ENCODE peak calls at places on chromosomes 3 and 15, in four cellular contexts. K is K562, Q is GM12891, J is HL-60. L is an unnamed sample.

GRCh38 chr3:88031543-88032148 is 27.2 kb downstream of the CGGBP1 start:
- DNase-seq in Q (no peak), J (no peak), K (no peak), L (peak)

GRCh38 chr3:64915778-64916177 is 228.0 kb upstream of the ADAMTS9 start:
- DNase-seq in Q (no peak), K (peak), J (no peak), L (no peak)

GRCh38 chr3:72375237-72376154 is 472.7 kb downstream of the SHQ1 start:
- DNase-seq in K (no peak), Q (peak), J (peak), L (no peak)

GRCh38 chr15:52503788-52504496 is 24.7 kb downstream of the MYO5A start:
- DNase-seq in J (peak), K (no peak), Q (no peak), L (peak)

GRCh38 chr15:50256188-50257041 is 9.1 kb downstream of the HDC start:
- DNase-seq in Q (no peak), K (no peak), J (no peak), L (no peak)

GRCh38 chr3:57743511-57743910 is 12.6 kb upstream of the SLMAP start:
- DNase-seq in Q (no peak), J (no peak), K (no peak), L (no peak)

GRCh38 chr3:33932010-33932764 is 133.8 kb downstream of the PDCD6IP start:
- DNase-seq in J (no peak), Q (no peak), K (no peak), L (no peak)

GRCh38 chr15:40367038-40367672 is 9.1 kb downstream of the DISP2 start:
- DNase-seq in Q (no peak), J (no peak), K (no peak), L (no peak)

GRCh38 chr15:88274534-88275460 is 18.3 kb upstream of the NTRK3 start:
- DNase-seq in J (no peak), K (peak), Q (peak), L (no peak)

GRCh38 chr15:85414991-85415390 is 34.6 kb downstream of the AKAP13 start:
- DNase-seq in J (no peak), K (no peak), Q (no peak), L (no peak)

GRCh38 chr3:14812196-14812785 is 6.5 kb upstream of the FGD5 start:
- DNase-seq in Q (no peak), K (no peak), J (no peak), L (no peak)

GRCh38 chr3:74500257-74500656 is 114.2 kb downstream of the CNTN3 start:
- DNase-seq in J (no peak), Q (no peak), K (no peak), L (no peak)

GRCh38 chr3:194711913-194712312 is 26.2 kb downstream of the FAM43A start:
- DNase-seq in K (no peak), Q (no peak), J (no peak), L (no peak)

GRCh38 chr3:110381992-110382391 is 689.6 kb upstream of the NECTIN3 start:
- DNase-seq in K (no peak), Q (no peak), J (no peak), L (no peak)

GRCh38 chr15:64050281-64051092 is 4.2 kb upstream of the DAPK2 start:
- DNase-seq in Q (no peak), J (no peak), K (no peak), L (no peak)

GRCh38 chr3:88986834-88987233 is 120.6 kb upstream of the EPHA3 start:
- DNase-seq in J (no peak), K (no peak), Q (no peak), L (no peak)

GRCh38 chr3:115977866-115978265 is 354.6 kb downstream of the GAP43 start:
- DNase-seq in K (no peak), Q (no peak), J (no peak), L (no peak)

DNA sequence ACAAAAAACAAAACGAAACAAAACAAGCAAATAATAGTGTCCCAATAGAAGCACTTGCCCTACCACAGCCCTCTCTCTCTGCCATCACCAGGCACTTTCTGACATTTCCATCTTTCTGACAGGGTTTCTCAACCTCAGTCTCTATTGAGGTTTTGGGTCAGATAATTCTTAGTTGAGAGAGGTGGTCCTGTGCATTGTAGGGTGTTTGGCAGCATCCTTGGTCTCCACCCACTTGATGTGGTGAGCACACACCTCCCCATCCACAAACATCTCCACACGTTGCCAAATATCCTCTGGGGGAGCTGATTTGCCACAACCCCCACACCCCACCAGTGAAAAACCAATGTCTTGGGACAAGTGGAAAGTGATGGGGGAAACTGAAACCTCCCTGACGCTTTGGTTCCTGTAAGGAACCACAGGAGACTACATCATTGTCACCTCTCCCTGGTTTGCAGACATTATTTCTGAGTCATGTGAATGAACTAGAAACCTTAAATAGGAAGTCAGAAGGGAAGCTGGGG is 733.7 kb upstream of the CFAP20DC start:
- DNase-seq in K (no peak), Q (no peak), J (no peak), L (no peak)
- TF ChIP-seq SPI1 in K (no peak), Q (peak), J (no peak), L (no peak)

GRCh38 chr15:38389924-38390542 is 63.9 kb upstream of the FAM98B start:
- DNase-seq in J (peak), K (peak), Q (no peak), L (peak)

DNA sequence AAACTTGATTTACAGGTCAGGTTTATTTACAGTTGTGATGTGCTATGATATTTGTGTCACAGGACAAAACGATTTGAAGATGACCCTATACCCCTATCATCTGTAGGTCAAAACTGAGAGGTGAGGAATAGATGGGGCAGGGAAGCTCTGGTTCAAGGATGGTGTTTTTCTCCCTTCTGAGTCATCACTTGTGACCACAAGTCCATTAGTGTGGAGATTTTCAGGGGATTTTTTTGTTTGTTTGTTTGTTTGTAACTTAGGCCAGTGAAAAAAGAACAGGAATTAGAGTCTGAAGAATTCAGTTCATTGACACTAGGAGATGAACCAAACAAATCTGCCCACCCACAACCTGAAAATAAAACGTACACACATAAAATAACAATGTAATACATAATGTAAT is 62.7 kb upstream of the FAM98B start:
- DNase-seq in Q (no peak), K (no peak), J (no peak), L (no peak)
- TF ChIP-seq SPI1 in Q (no peak), K (no peak), J (no peak), L (no peak)

DNA sequence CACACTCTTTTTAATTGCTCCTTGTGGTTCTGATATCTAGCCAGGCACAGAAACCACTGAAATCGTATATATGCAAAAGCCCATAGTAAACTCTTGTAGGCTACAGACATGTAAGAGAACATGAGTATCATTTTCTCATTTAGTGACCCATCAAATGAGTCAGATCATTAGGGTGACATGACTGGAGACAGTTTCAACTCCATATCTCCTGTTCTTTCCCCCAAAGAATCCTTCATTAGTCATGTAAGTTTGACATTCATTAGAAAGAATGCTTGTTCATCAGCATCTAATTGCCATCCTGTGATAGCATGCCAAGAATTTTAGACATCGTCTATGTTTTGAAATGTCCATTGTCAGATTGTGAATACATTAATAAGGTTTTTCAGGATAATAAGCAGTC is 264.9 kb upstream of the TPM1 start:
- DNase-seq in Q (no peak), J (no peak), K (no peak), L (no peak)
- TF ChIP-seq SPI1 in Q (no peak), J (no peak), K (no peak), L (no peak)

GRCh38 chr3:123053107-123053506 is 13.7 kb upstream of the PDIA5 start:
- DNase-seq in J (no peak), K (no peak), Q (no peak), L (no peak)
- TF ChIP-seq SPI1 in J (no peak), K (no peak), Q (no peak), L (no peak)

DNA sequence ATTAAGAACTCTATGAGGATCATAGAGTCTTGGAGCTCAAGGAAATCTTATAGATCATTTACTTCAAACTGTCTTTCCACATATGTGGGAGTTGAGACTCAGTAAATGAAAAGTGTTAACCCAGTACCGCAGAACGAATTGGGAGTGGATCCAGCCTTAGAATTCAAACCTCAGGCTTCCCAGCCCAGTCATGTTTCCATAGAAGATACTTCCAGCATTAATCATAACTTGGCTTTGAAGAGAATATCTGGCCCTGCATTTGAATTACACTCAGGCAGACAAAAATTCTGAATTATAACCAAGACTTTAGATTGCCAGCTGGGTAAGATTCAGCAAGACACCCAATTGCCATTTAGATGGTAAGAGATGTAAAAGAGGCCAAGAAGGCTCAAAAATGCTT is 972.0 kb downstream of the TUSC7 start:
- DNase-seq in Q (no peak), J (no peak), K (no peak), L (no peak)
- TF ChIP-seq SPI1 in Q (no peak), J (no peak), K (no peak), L (no peak)

GRCh38 chr3:10531031-10531430 is 25.6 kb upstream of the ATP2B2 start:
- DNase-seq in K (no peak), Q (no peak), J (no peak), L (no peak)
- TF ChIP-seq SPI1 in K (no peak), Q (no peak), J (no peak), L (no peak)

GRCh38 chr3:139559541-139559940 is 20.0 kb upstream of the RBP1 start:
- DNase-seq in Q (no peak), J (no peak), K (no peak), L (no peak)
- TF ChIP-seq SPI1 in Q (no peak), J (no peak), K (no peak), L (no peak)

DNA sequence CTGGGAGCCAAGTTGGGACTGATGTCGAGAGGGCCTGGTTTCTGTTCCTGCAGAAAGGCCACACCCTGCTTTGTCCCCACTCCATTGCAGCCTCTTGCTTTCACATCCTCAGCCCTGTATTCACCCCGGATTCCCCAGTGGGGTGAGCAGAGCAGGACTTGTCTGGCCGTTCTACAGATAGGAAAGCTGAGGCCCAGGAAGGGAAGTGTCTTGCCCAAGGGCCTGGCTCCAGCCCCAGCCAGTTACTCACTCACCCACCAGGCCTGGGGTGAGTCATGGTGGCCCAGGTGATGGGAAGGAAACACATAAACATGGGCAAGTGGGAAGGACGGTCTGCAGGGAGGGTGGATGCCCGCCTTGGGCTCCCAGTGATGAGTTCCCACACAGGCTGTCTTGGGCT is 6.1 kb upstream of the DUSP7 start:
- DNase-seq in J (peak), Q (no peak), K (no peak), L (peak)
- TF ChIP-seq SPI1 in J (no peak), Q (peak), K (no peak), L (peak)

DNA sequence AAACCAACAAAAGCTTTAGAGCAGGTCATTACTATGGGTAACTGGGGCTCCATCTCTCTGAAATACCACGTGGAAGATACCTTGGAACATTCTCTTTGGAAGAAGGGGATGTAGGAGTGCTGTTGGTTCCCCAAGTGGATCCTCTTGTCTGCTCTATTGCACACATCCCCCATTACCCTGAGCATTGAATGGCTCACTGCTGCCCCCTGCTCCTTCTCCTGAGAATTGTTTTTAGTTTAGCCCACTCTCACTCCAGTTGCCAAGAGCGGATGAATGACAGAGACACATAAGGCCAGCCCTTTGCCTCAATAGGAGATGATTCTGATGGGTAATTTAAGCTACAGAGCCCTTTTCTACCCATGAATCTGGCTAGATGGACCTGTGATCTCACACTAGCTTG is 135.6 kb upstream of the SUCLG2 start:
- DNase-seq in J (peak), K (peak), Q (peak), L (peak)
- TF ChIP-seq SPI1 in J (no peak), K (no peak), Q (no peak), L (no peak)

L was measured in GM12878.